ENCODE peak calls at places on chromosomes 13 and 19, in four cellular contexts. B is activated T-helper 1 cell treated with anti-CD3 and anti-CD28 coated beads, Interleukin-2, amount 50 U/mL, for 16 hours; L is iris pigment epithelial cell; M is LHCN-M2. X is an unnamed sample.

GRCh38 chr19:40717880-40718773 is 1.2 kb downstream of the ITPKC start:
- DNase-seq in B (no peak), M (no peak), L (peak), X (peak)

GRCh38 chr19:7705387-7706187 is 3.7 kb upstream of the FCER2 start:
- DNase-seq in L (no peak), B (peak), M (no peak), X (no peak)

GRCh38 chr19:47729468-47729798 is 15.9 kb upstream of the NOP53 start:
- DNase-seq in B (no peak), M (peak), L (peak), X (peak)

GRCh38 chr13:91722267-91722884 is 324.0 kb downstream of the GPC5 start:
- DNase-seq in B (no peak), L (peak), M (peak), X (peak)

GRCh38 chr13:113654591-113655357 is 3.2 kb downstream of the ATP4B start:
- DNase-seq in B (no peak), L (no peak), M (no peak), X (no peak)

GRCh38 chr13:94186470-94186869 is 293.0 kb downstream of the DCT start:
- DNase-seq in M (no peak), B (no peak), L (no peak), X (no peak)

GRCh38 chr13:110109910-110110309 is 197.0 kb downstream of the COL4A1 start:
- DNase-seq in L (peak), M (peak), B (no peak), X (peak)

GRCh38 chr13:44109986-44110640 is 230.4 kb downstream of the LACC1 start:
- DNase-seq in B (no peak), L (no peak), M (no peak), X (no peak)

GRCh38 chr13:23558675-23559536 is 11.3 kb upstream of the TNFRSF19 start:
- DNase-seq in B (no peak), L (peak), M (peak), X (peak)

GRCh38 chr19:46624958-46625661 is at the start of gene PTGIR:
- DNase-seq in M (no peak), B (no peak), L (peak), X (peak)

GRCh38 chr19:51024924-51025323 is 1.5 kb downstream of the KLK11 start:
- DNase-seq in M (no peak), L (no peak), B (no peak), X (no peak)

X was measured in fibroblast of lung.